ENCODE peak calls at places on chromosome 1, in six cellular contexts. L is CD8-positive, alpha-beta memory T cell; H is IMR-90; I is cardiac fibroblast; J is osteoblast; F is lung. E is an unnamed sample.

GRCh38 chr1:219163401-219163954 is 10.2 kb upstream of the LYPLAL1 start:
- DNase-seq in L (no peak), H (no peak), I (no peak), J (no peak), F (no peak), E (no peak)

GRCh38 chr1:117861694-117862093 is 67.7 kb downstream of the GDAP2 start:
- DNase-seq in L (no peak), H (no peak), I (no peak), J (no peak), F (no peak), E (no peak)

GRCh38 chr1:16043521-16043920 is at the start of gene CLCNKB:
- DNase-seq in L (no peak), H (no peak), I (no peak), J (no peak), F (no peak), E (no peak)

GRCh38 chr1:24112381-24113169 is 640 bp upstream of the MYOM3 start:
- DNase-seq in L (peak), H (peak), I (peak), J (peak), F (peak), E (peak)

GRCh38 chr1:224959656-224960055 is 30.2 kb downstream of the DNAH14 start:
- DNase-seq in L (no peak), H (no peak), I (no peak), J (no peak), F (no peak), E (no peak)

GRCh38 chr1:205450448-205450847 is 5.4 kb downstream of the BLACAT1 start:
- DNase-seq in L (no peak), H (no peak), I (no peak), J (no peak), F (no peak), E (no peak)

GRCh38 chr1:110829955-110830553 is 42.9 kb upstream of the CD53 start:
- DNase-seq in L (no peak), H (peak), I (peak), J (no peak), F (no peak), E (peak)

GRCh38 chr1:27517305-27517704 is 27.3 kb upstream of the WASF2 start:
- DNase-seq in L (no peak), H (no peak), I (no peak), J (peak), F (no peak), E (no peak)

GRCh38 chr1:24725209-24725651 is 20.0 kb upstream of the CLIC4 start:
- DNase-seq in L (no peak), H (peak), I (peak), J (peak), F (no peak), E (peak)

GRCh38 chr1:55610203-55610602 is 395.0 kb upstream of the USP24 start:
- DNase-seq in L (no peak), H (no peak), I (no peak), J (peak), F (no peak), E (no peak)

GRCh38 chr1:207908112-207908734 is 2.7 kb downstream of the CD34 start:
- DNase-seq in L (no peak), H (no peak), I (peak), J (peak), F (no peak), E (peak)

GRCh38 chr1:229842302-229843255 is 216.5 kb downstream of the URB2 start:
- DNase-seq in L (no peak), H (no peak), I (no peak), J (no peak), F (no peak), E (no peak)

GRCh38 chr1:46489638-46490602 is at the start of gene DMBX1:
- DNase-seq in L (peak), H (no peak), I (peak), J (peak), F (peak), E (no peak)

GRCh38 chr1:203128691-203129500 is 1.4 kb downstream of the ADORA1 start:
- DNase-seq in L (no peak), H (no peak), I (no peak), J (peak), F (no peak), E (no peak)

DNA sequence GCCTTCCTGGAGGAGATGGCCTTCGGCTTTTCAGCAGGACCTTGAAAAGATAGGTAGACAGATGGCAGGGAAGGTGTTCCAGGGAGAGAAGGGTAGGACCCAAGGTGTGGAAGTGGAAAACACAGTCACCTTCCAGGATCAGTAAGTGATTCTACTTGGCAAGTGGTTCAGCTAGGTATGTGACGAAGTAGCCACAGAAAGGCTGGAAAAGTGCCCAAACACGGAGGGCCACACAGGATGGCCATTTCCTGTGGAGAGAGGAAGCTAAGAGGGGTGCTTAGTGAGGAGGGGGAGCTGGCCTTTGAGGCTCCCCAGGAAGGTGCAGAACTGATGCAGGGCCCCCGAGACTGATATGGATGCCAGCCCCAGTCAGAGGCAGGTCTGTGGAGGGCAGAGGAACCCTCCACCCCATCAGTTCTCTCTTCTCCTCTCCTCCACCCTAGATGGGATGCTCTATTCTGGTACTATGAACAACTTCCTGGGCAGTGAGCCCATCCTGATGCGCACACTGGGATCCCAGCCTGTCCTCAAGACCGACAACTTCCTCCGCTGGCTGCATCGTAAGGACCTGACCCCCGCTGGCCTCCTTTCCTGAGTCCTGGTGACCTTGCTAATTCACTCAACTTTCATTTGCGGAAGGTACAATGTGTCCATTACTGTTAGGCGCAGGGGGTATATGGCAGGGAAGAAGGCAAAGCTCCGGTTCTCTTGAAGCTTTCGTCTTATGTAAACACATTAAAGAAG is 6.8 kb downstream of the SEMA4A start:
- DNase-seq in L (no peak), H (no peak), I (no peak), J (no peak), F (no peak), E (peak)
- H3K4me3 ChIP-seq in L (peak), H (no peak), I (no peak), J (peak), F (no peak), E (no peak)

GRCh38 chr1:167627615-167627864 is 2.5 kb upstream of the RCSD1 start:
- DNase-seq in L (no peak), H (no peak), I (no peak), J (no peak), F (no peak), E (no peak)
- H3K4me3 ChIP-seq in L (peak), H (no peak), I (no peak), J (no peak), F (no peak), E (no peak)

GRCh38 chr1:2558030-2558400 is 1.8 kb downstream of the TNFRSF14 start:
- DNase-seq in L (no peak), H (no peak), I (no peak), J (peak), F (no peak), E (no peak)
- H3K4me3 ChIP-seq in L (peak), H (no peak), I (no peak), J (no peak), F (peak), E (no peak)

DNA sequence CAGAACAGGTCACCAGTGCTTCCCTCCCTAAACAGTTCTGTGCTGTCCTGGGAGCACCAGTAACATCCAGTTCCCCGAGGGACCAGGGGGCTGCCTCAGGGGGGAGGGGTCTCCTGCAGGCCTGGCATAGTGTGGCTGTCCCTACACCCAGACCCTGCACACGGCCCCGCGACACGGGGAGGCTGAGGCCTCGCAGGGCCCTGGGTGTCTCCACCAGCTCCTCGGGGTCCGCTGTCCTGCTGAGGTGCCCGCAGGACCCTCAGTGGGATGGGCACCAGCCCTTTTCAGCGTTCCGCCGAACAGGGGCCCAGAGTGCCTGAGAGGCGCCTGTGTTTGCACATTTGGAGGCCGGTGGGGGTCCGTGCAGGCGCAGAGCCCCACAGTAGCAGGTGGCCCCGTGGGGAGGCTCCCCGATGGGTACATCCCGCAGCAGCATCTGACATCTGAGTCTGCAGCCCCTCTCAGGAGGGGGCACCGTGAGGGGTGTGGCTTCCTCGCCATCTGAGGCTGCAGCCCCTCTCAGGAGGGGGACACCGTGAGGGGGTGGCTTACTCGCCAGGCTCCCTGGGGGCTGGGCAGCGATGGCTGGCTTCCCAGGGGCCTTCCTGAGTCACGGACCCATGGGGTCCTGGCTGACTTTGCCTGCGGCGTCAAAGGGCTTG is 18.5 kb upstream of the C1orf159 start:
- DNase-seq in L (no peak), H (no peak), I (no peak), J (no peak), F (no peak), E (no peak)
- H3K4me3 ChIP-seq in L (no peak), H (no peak), I (no peak), J (no peak), F (no peak), E (no peak)

GRCh38 chr1:212514056-212514614 is 81.4 kb downstream of the NENF start:
- DNase-seq in L (no peak), H (peak), I (peak), J (peak), F (peak), E (peak)

GRCh38 chr1:212512731-212513559 is 80.2 kb downstream of the NENF start:
- DNase-seq in L (no peak), H (peak), I (no peak), J (peak), F (no peak), E (no peak)

GRCh38 chr1:212515329-212515760 is 82.6 kb downstream of the NENF start:
- DNase-seq in L (no peak), H (no peak), I (no peak), J (no peak), F (no peak), E (no peak)

GRCh38 chr1:212513586-212513985 is 80.9 kb downstream of the NENF start:
- DNase-seq in L (no peak), H (no peak), I (no peak), J (no peak), F (no peak), E (no peak)

GRCh38 chr1:212514782-212515181 is 82.1 kb downstream of the NENF start:
- DNase-seq in L (no peak), H (no peak), I (no peak), J (peak), F (no peak), E (no peak)
- H3K4me3 ChIP-seq in L (no peak), H (no peak), I (no peak), J (peak), F (no peak), E (no peak)

E was measured in fibroblast of pulmonary artery.